ENCODE peak calls at places on chromosomes 6 and 20, in six cellular contexts. One of them, this sample, is unnamed.
A peak's percentile ranks its signal among the peaks of the same experiment; 100 is the strongest.

GRCh38 chr20:57629976-57630525 is 9.8 kb upstream of the ZBP1 start:
- DNase-seq in OCI-LY7: no peak
- DNase-seq in ELF-1: no peak
- DNase-seq in heart right ventricle: peak; percentile 3
- DNase-seq in activated CD8-positive, alpha-beta memory T cell treated with anti-CD3 and anti-CD28 coated beads, Interleukin-2, amount 10 ng/mL, durations not matched to agents 7 days and 5 days: peak; percentile 36
- DNase-seq in dermis microvascular lymphatic vessel endothelial cell: no peak
- DNase-seq in this sample: no peak

GRCh38 chr6:6891949-6892461 is 215.8 kb upstream of the RREB1 start:
- DNase-seq in heart right ventricle: no peak
- DNase-seq in ELF-1: no peak
- DNase-seq in activated CD8-positive, alpha-beta memory T cell treated with anti-CD3 and anti-CD28 coated beads, Interleukin-2, amount 10 ng/mL, durations not matched to agents 7 days and 5 days: no peak
- DNase-seq in dermis microvascular lymphatic vessel endothelial cell: no peak
- DNase-seq in OCI-LY7: no peak
- DNase-seq in this sample: no peak

GRCh38 chr6:50318536-50318935 is 268.8 kb upstream of the DEFB112 start:
- DNase-seq in ELF-1: no peak
- DNase-seq in dermis microvascular lymphatic vessel endothelial cell: no peak
- DNase-seq in OCI-LY7: no peak
- DNase-seq in heart right ventricle: no peak
- DNase-seq in activated CD8-positive, alpha-beta memory T cell treated with anti-CD3 and anti-CD28 coated beads, Interleukin-2, amount 10 ng/mL, durations not matched to agents 7 days and 5 days: no peak
- DNase-seq in this sample: no peak

GRCh38 chr6:3987072-3987471 is 91.9 kb downstream of the FAM217A start:
- DNase-seq in OCI-LY7: no peak
- DNase-seq in heart right ventricle: no peak
- DNase-seq in ELF-1: peak; percentile 70
- DNase-seq in dermis microvascular lymphatic vessel endothelial cell: peak; percentile 60
- DNase-seq in activated CD8-positive, alpha-beta memory T cell treated with anti-CD3 and anti-CD28 coated beads, Interleukin-2, amount 10 ng/mL, durations not matched to agents 7 days and 5 days: no peak
- DNase-seq in this sample: peak; percentile 50

GRCh38 chr6:4170297-4170696 is 34.9 kb upstream of the ECI2 start:
- DNase-seq in OCI-LY7: no peak
- DNase-seq in dermis microvascular lymphatic vessel endothelial cell: no peak
- DNase-seq in activated CD8-positive, alpha-beta memory T cell treated with anti-CD3 and anti-CD28 coated beads, Interleukin-2, amount 10 ng/mL, durations not matched to agents 7 days and 5 days: no peak
- DNase-seq in heart right ventricle: no peak
- DNase-seq in ELF-1: no peak
- DNase-seq in this sample: no peak

GRCh38 chr20:38224534-38224933 is 36.0 kb downstream of the KIAA1755 start:
- DNase-seq in ELF-1: no peak
- DNase-seq in OCI-LY7: no peak
- DNase-seq in dermis microvascular lymphatic vessel endothelial cell: no peak
- DNase-seq in activated CD8-positive, alpha-beta memory T cell treated with anti-CD3 and anti-CD28 coated beads, Interleukin-2, amount 10 ng/mL, durations not matched to agents 7 days and 5 days: no peak
- DNase-seq in heart right ventricle: no peak
- DNase-seq in this sample: no peak

GRCh38 chr6:41640436-41640835 is 2.2 kb downstream of the MDFI start:
- DNase-seq in heart right ventricle: no peak
- DNase-seq in OCI-LY7: no peak
- DNase-seq in dermis microvascular lymphatic vessel endothelial cell: no peak
- DNase-seq in activated CD8-positive, alpha-beta memory T cell treated with anti-CD3 and anti-CD28 coated beads, Interleukin-2, amount 10 ng/mL, durations not matched to agents 7 days and 5 days: no peak
- DNase-seq in ELF-1: no peak
- DNase-seq in this sample: no peak

GRCh38 chr6:166464418-166465400 is 82.0 kb upstream of the MPC1 start:
- DNase-seq in activated CD8-positive, alpha-beta memory T cell treated with anti-CD3 and anti-CD28 coated beads, Interleukin-2, amount 10 ng/mL, durations not matched to agents 7 days and 5 days: no peak
- DNase-seq in OCI-LY7: no peak
- DNase-seq in dermis microvascular lymphatic vessel endothelial cell: no peak
- DNase-seq in heart right ventricle: no peak
- DNase-seq in ELF-1: no peak
- DNase-seq in this sample: no peak

This sample was measured in glomerular endothelial cell.